ENCODE peak calls at places on chromosomes 6 and 20, in ten cellular contexts. C is GM23248, T is prostate gland, Z is A549, G is fibroblast of lung, V is HFF-Myc, P is IMR-90, Y is psoas muscle, E is left ventricle myocardium inferior, F is heart left ventricle. U is an unnamed sample.

GRCh38 chr6:138465007-138465645 is 34.2 kb downstream of the NHSL1 start:
- DNase-seq in C (peak), T (no peak), Z (peak), G (peak), V (peak), P (peak), Y (no peak), E (no peak), F (no peak), U (no peak)

GRCh38 chr6:7146079-7146828 is 38.5 kb downstream of the RREB1 start:
- DNase-seq in C (peak), T (peak), Z (no peak), G (peak), V (no peak), P (peak), Y (peak), E (peak), F (peak), U (no peak)

GRCh38 chr6:3796396-3796795 is 44.9 kb upstream of the PXDC1 start:
- DNase-seq in C (no peak), T (no peak), Z (no peak), G (no peak), V (no peak), P (no peak), Y (peak), E (peak), F (peak), U (no peak)

GRCh38 chr20:11195899-11196558 is 522.2 kb upstream of the JAG1 start:
- DNase-seq in C (peak), T (no peak), Z (peak), G (no peak), V (no peak), P (peak), Y (no peak), E (no peak), F (peak), U (no peak)

GRCh38 chr6:46011241-46012085 is 4.2 kb downstream of the CLIC5 start:
- DNase-seq in C (no peak), T (no peak), Z (no peak), G (no peak), V (no peak), P (no peak), Y (no peak), E (peak), F (no peak), U (no peak)

GRCh38 chr20:19976595-19977372 is 40.4 kb upstream of the NAA20 start:
- DNase-seq in C (peak), T (peak), Z (peak), G (peak), V (no peak), P (peak), Y (peak), E (peak), F (peak), U (no peak)

GRCh38 chr20:45156728-45157127 is 18.0 kb upstream of the PI3 start:
- DNase-seq in C (no peak), T (no peak), Z (no peak), G (no peak), V (no peak), P (no peak), Y (no peak), E (no peak), F (no peak), U (no peak)

GRCh38 chr6:167684276-167685104 is 142.2 kb upstream of the AFDN start:
- DNase-seq in C (no peak), T (no peak), Z (no peak), G (no peak), V (no peak), P (no peak), Y (no peak), E (no peak), F (no peak), U (no peak)

GRCh38 chr6:119587537-119587936 is 238.0 kb upstream of the MAN1A1 start:
- DNase-seq in C (peak), T (no peak), Z (no peak), G (no peak), V (peak), P (peak), Y (no peak), E (no peak), F (no peak), U (no peak)

GRCh38 chr6:26260791-26261484 is 104.1 kb upstream of the BTN3A2 start:
- DNase-seq in C (no peak), T (no peak), Z (no peak), G (no peak), V (no peak), P (no peak), Y (no peak), E (no peak), F (no peak), U (no peak)

GRCh38 chr6:50270427-50270826 is 220.7 kb upstream of the DEFB112 start:
- DNase-seq in C (no peak), T (no peak), Z (no peak), G (peak), V (no peak), P (no peak), Y (no peak), E (no peak), F (no peak), U (no peak)

GRCh38 chr6:2718334-2719052 is 32.2 kb downstream of the MYLK4 start:
- DNase-seq in C (peak), T (no peak), Z (no peak), G (peak), V (no peak), P (peak), Y (no peak), E (no peak), F (no peak), U (no peak)

GRCh38 chr6:132919476-132919875 is 105.1 kb downstream of the RPS12 start:
- DNase-seq in C (peak), T (peak), Z (peak), G (peak), V (peak), P (peak), Y (peak), E (peak), F (peak), U (no peak)

GRCh38 chr6:7016238-7016637 is 91.5 kb upstream of the RREB1 start:
- DNase-seq in C (peak), T (no peak), Z (no peak), G (no peak), V (no peak), P (no peak), Y (no peak), E (no peak), F (no peak), U (no peak)

GRCh38 chr6:72941751-72942150 is 283.5 kb downstream of the KHDC1L start:
- DNase-seq in C (no peak), T (no peak), Z (no peak), G (no peak), V (no peak), P (no peak), Y (no peak), E (no peak), F (no peak), U (no peak)

GRCh38 chr6:37137881-37138568 is 31.9 kb upstream of the PIM1 start:
- DNase-seq in C (peak), T (no peak), Z (peak), G (peak), V (peak), P (peak), Y (no peak), E (no peak), F (no peak), U (no peak)

GRCh38 chr6:122365775-122366403 is 33.6 kb upstream of the HSF2 start:
- DNase-seq in C (peak), T (no peak), Z (no peak), G (no peak), V (no peak), P (no peak), Y (no peak), E (no peak), F (no peak), U (no peak)

GRCh38 chr6:48630511-48630910 is 519.5 kb upstream of the PTCHD4 start:
- DNase-seq in C (no peak), T (no peak), Z (no peak), G (no peak), V (no peak), P (no peak), Y (no peak), E (no peak), F (no peak), U (no peak)

GRCh38 chr20:52987295-52987694 is 15.1 kb downstream of the TSHZ2 start:
- DNase-seq in C (no peak), T (no peak), Z (no peak), G (no peak), V (no peak), P (no peak), Y (no peak), E (no peak), F (no peak), U (no peak)

GRCh38 chr20:46199198-46199597 is 81.1 kb downstream of the CD40 start:
- DNase-seq in C (no peak), T (no peak), Z (peak), G (no peak), V (no peak), P (no peak), Y (no peak), E (no peak), F (no peak), U (no peak)

GRCh38 chr6:156984178-156984738 is 207.1 kb downstream of the ARID1B start:
- DNase-seq in C (no peak), T (no peak), Z (no peak), G (no peak), V (no peak), P (no peak), Y (no peak), E (no peak), F (no peak), U (no peak)

GRCh38 chr6:76639941-76640340 is 567.5 kb upstream of the IMPG1 start:
- DNase-seq in C (no peak), T (no peak), Z (no peak), G (no peak), V (no peak), P (no peak), Y (no peak), E (no peak), F (no peak), U (no peak)

GRCh38 chr20:25039697-25040437 is 18.1 kb downstream of the ACSS1 start:
- DNase-seq in C (peak), T (peak), Z (no peak), G (peak), V (no peak), P (peak), Y (peak), E (peak), F (peak), U (peak)

GRCh38 chr6:155381856-155382690 is 67.8 kb upstream of the TFB1M start:
- DNase-seq in C (peak), T (no peak), Z (no peak), G (peak), V (peak), P (peak), Y (no peak), E (no peak), F (no peak), U (no peak)

GRCh38 chr6:169529931-169530761 is 171.7 kb downstream of the WDR27 start:
- DNase-seq in C (peak), T (peak), Z (peak), G (peak), V (peak), P (peak), Y (peak), E (no peak), F (no peak), U (no peak)

GRCh38 chr20:2114990-2115681 is 13.5 kb downstream of the STK35 start:
- DNase-seq in C (peak), T (no peak), Z (no peak), G (peak), V (no peak), P (peak), Y (no peak), E (peak), F (peak), U (no peak)

GRCh38 chr6:7047071-7047470 is 60.7 kb upstream of the RREB1 start:
- DNase-seq in C (no peak), T (no peak), Z (no peak), G (no peak), V (no peak), P (no peak), Y (no peak), E (no peak), F (no peak), U (no peak)

GRCh38 chr6:166834049-166834448 is 122.3 kb downstream of the RNASET2 start:
- DNase-seq in C (no peak), T (no peak), Z (no peak), G (no peak), V (no peak), P (no peak), Y (no peak), E (no peak), F (no peak), U (no peak)

GRCh38 chr6:88919032-88919431 is 44.4 kb downstream of the RNGTT start:
- DNase-seq in C (peak), T (no peak), Z (no peak), G (peak), V (no peak), P (no peak), Y (no peak), E (no peak), F (no peak), U (no peak)

GRCh38 chr20:17571153-17571527 is 1.3 kb downstream of the DSTN start:
- DNase-seq in C (peak), T (no peak), Z (no peak), G (peak), V (no peak), P (no peak), Y (no peak), E (no peak), F (no peak), U (no peak)

GRCh38 chr6:34381086-34381485 is 11.4 kb downstream of the NUDT3 start:
- DNase-seq in C (peak), T (no peak), Z (no peak), G (no peak), V (no peak), P (peak), Y (no peak), E (no peak), F (no peak), U (no peak)

GRCh38 chr6:132209351-132209750 is 191.9 kb downstream of the MOXD1 start:
- DNase-seq in C (peak), T (no peak), Z (no peak), G (no peak), V (no peak), P (no peak), Y (no peak), E (no peak), F (no peak), U (no peak)

GRCh38 chr6:37648465-37649330 is 49.0 kb downstream of the MDGA1 start:
- DNase-seq in C (peak), T (no peak), Z (no peak), G (no peak), V (no peak), P (no peak), Y (no peak), E (no peak), F (no peak), U (no peak)

GRCh38 chr6:42017021-42017643 is 33.2 kb upstream of the TAF8 start:
- DNase-seq in C (peak), T (no peak), Z (no peak), G (peak), V (peak), P (peak), Y (no peak), E (no peak), F (no peak), U (no peak)

GRCh38 chr6:154229796-154230195 is 126.8 kb downstream of the IPCEF1 start:
- DNase-seq in C (no peak), T (no peak), Z (no peak), G (no peak), V (no peak), P (no peak), Y (no peak), E (no peak), F (no peak), U (no peak)

GRCh38 chr6:41644297-41644879 is 6.1 kb downstream of the MDFI start:
- DNase-seq in C (no peak), T (no peak), Z (no peak), G (no peak), V (no peak), P (no peak), Y (no peak), E (no peak), F (no peak), U (no peak)

GRCh38 chr6:109322825-109323580 is 59.3 kb downstream of the CD164 start:
- DNase-seq in C (no peak), T (peak), Z (no peak), G (no peak), V (no peak), P (no peak), Y (no peak), E (peak), F (peak), U (no peak)

GRCh38 chr6:170222498-170223471 is 68.1 kb downstream of the DLL1 start:
- DNase-seq in C (no peak), T (peak), Z (no peak), G (no peak), V (no peak), P (no peak), Y (no peak), E (no peak), F (no peak), U (peak)

GRCh38 chr20:63072231-63072791 is 65.5 kb upstream of the BHLHE23 start:
- DNase-seq in C (no peak), T (no peak), Z (no peak), G (no peak), V (no peak), P (no peak), Y (no peak), E (no peak), F (no peak), U (peak)
- H3K4me3 ChIP-seq in C (no peak), T (no peak), Z (peak), G (no peak), V (no peak), P (no peak), Y (no peak), E (no peak), F (no peak), U (peak)

DNA sequence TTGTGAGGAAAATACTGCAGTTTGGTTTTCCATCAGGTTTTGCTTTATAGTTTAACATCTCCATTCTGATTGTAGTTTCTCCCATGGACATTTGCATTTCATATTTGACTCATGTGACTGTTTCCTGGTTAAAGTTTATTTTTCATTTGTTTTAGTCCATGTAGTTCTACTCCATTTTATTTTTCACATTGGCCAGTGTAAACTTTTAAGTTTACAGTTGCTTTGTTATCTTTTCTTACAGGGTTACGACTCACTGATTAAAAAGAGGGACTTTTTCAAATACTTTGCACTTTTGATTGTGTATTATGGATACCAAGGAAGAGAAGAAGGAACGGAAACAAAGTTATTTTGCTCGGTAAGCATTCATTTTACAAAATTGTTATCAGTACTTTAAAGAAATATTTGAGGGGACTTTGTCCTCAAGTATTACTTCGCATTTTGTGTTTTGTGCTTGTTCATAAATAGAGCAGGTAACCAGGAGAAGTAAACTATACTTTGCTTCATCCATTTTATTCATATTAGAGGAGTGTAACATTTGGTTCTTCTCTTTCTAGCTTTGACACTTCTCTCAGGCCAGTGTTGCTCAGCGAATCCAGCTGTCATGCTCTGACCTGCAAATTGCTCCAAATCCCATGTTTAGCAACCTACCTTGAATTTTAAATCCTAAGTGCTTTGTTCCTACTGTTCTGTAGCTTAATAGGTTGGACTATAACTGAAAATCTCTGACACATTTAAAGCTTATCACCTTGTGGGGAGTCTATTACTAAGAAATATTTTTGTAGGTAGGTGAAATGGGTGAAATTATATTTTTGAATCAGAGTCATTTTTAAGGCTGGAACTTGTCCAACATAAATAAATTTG is 24.5 kb downstream of the NCOA7 start:
- DNase-seq in C (no peak), T (no peak), Z (no peak), G (peak), V (no peak), P (no peak), Y (no peak), E (no peak), F (no peak), U (no peak)
- H3K4me3 ChIP-seq in C (no peak), T (no peak), Z (no peak), G (peak), V (no peak), P (no peak), Y (no peak), E (peak), F (no peak), U (no peak)

GRCh38 chr20:56389807-56390206 is 2.2 kb downstream of the AURKA start:
- DNase-seq in C (no peak), T (no peak), Z (no peak), G (no peak), V (no peak), P (no peak), Y (no peak), E (no peak), F (no peak), U (no peak)
- H3K4me3 ChIP-seq in C (peak), T (no peak), Z (no peak), G (no peak), V (peak), P (no peak), Y (no peak), E (no peak), F (no peak), U (no peak)

GRCh38 chr6:137387365-137387764 is 106.8 kb downstream of the OLIG3 start:
- DNase-seq in C (no peak), T (no peak), Z (no peak), G (no peak), V (no peak), P (no peak), Y (no peak), E (no peak), F (no peak), U (no peak)

GRCh38 chr6:137391061-137391814 is 103.0 kb downstream of the OLIG3 start:
- DNase-seq in C (no peak), T (no peak), Z (no peak), G (no peak), V (no peak), P (no peak), Y (no peak), E (no peak), F (no peak), U (no peak)

GRCh38 chr6:137389150-137389664 is 105.0 kb downstream of the OLIG3 start:
- DNase-seq in C (no peak), T (no peak), Z (no peak), G (no peak), V (no peak), P (no peak), Y (no peak), E (no peak), F (no peak), U (no peak)

GRCh38 chr6:137395316-137395715 is 98.9 kb downstream of the OLIG3 start:
- DNase-seq in C (no peak), T (no peak), Z (no peak), G (no peak), V (no peak), P (no peak), Y (no peak), E (no peak), F (no peak), U (no peak)

GRCh38 chr6:137390264-137390787 is 103.9 kb downstream of the OLIG3 start:
- DNase-seq in C (no peak), T (no peak), Z (no peak), G (no peak), V (no peak), P (no peak), Y (no peak), E (no peak), F (no peak), U (no peak)
- H3K4me3 ChIP-seq in C (no peak), T (no peak), Z (no peak), G (no peak), V (no peak), P (no peak), Y (no peak), E (no peak), F (no peak), U (no peak)

GRCh38 chr6:160931378-160932343 is 59.9 kb upstream of the MAP3K4 start:
- DNase-seq in C (peak), T (no peak), Z (no peak), G (no peak), V (no peak), P (no peak), Y (no peak), E (no peak), F (no peak), U (peak)
- H3K4me3 ChIP-seq in C (peak), T (peak), Z (peak), G (no peak), V (peak), P (no peak), Y (peak), E (peak), F (peak), U (peak)